ENCODE peak calls at places on chromosomes 12 and 14, in four cellular contexts. R is GM12878, T is K562, L is HepG2. N is an unnamed sample.

GRCh38 chr12:121831571-121832235 is 27.0 kb downstream of the HPD start:
- DNase-seq in T (no peak), L (no peak), R (no peak), N (no peak)

GRCh38 chr14:92489394-92490238 is 24.0 kb upstream of the RIN3 start:
- DNase-seq in T (no peak), L (no peak), R (no peak), N (no peak)

GRCh38 chr12:108337235-108338223 is 1.6 kb downstream of the CMKLR1 start:
- DNase-seq in T (peak), R (no peak), L (peak), N (peak)

GRCh38 chr12:80624986-80625530 is 82.4 kb upstream of the MYF6 start:
- DNase-seq in T (no peak), L (no peak), R (no peak), N (no peak)

GRCh38 chr12:6053541-6053940 is 70.9 kb downstream of the VWF start:
- DNase-seq in T (no peak), L (peak), R (no peak), N (no peak)

GRCh38 chr12:15216036-15216889 is 5.0 kb downstream of the RERG start:
- DNase-seq in L (no peak), R (no peak), T (no peak), N (no peak)

GRCh38 chr12:27606986-27607385 is 83.0 kb downstream of the PPFIBP1 start:
- DNase-seq in R (no peak), L (peak), T (no peak), N (no peak)

GRCh38 chr12:105401198-105401597 is 70.7 kb downstream of the C12orf75 start:
- DNase-seq in L (no peak), T (no peak), R (no peak), N (no peak)

GRCh38 chr12:56157201-56158028 is 744 bp upstream of the MYL6 start:
- DNase-seq in T (no peak), R (no peak), L (peak), N (peak)

GRCh38 chr12:106892075-106892474 is 63.6 kb upstream of the TMEM263 start:
- DNase-seq in L (no peak), R (no peak), T (no peak), N (no peak)
- TF ChIP-seq NFIC in L (no peak), R (no peak), T (no peak), N (no peak)

DNA sequence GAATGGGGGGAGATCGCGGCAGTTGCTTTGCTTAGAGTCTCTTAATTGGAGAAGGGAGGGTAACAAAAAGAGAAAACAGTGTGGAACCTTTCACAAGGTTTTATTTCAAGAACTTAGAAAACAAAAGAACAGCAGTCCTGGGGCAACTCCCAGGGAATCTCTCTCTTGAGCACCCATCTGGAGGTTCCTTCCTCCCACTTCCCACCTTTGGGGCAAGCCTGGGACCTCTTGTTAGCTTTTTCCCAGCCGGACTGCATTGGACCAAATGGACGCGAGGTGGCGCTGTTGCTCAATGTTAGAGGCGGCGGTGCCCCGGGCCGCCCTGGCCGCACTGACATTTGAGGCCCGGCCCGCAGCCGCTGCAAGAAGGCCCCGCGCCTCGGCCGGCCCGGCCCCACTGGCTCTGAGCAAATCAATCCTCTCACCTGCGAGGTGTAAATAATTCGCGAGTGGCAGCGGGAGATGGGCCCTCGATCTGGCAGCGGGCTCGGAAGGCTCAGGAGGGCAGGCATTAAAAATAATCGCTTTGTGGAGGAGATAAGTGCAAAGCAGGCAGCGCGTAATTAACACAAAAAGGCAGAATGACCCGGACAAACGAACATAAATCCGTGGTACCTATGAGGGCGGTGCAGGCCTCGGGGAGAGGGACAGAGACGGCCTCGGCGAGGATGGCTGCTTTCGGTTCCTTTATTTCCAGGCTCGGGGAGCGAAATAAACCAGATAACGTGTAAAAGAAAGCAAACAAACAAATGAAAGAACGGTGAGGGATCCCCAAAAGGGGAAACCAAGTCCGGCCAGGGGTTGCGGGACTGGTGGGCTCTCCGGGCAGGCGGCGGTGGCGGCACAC is 2.7 kb upstream of the HOXC8 start:
- DNase-seq in R (no peak), L (peak), T (peak), N (peak)
- H2AFZ ChIP-seq in R (peak), L (no peak), T (peak), N (peak)

GRCh38 chr14:84225243-84225642 is 1304.7 kb upstream of the FLRT2 start:
- DNase-seq in T (no peak), R (no peak), L (no peak), N (no peak)
- TF ChIP-seq EP300 in T (no peak), R (no peak), L (no peak), N (no peak)

GRCh38 chr14:91252901-91253794 is 8.6 kb upstream of the GPR68 start:
- DNase-seq in R (no peak), L (no peak), T (peak), N (peak)
- TF ChIP-seq NFIC in R (no peak), L (no peak), T (no peak), N (no peak)